ENCODE peak calls at places on chromosomes 4 and X, in five cellular contexts. W, P, O, X and I are unnamed samples. For H3K9me3 and H3K4me1, the result is how much of the 10 kb centered on the place peaks cover.

GRCh38 chrX:15299945-15300851 is 15.2 kb downstream of the ASB11 start:
- DNase-seq in W (no peak), P (no peak), O (peak), X (peak), I (no peak)

GRCh38 chr4:107564326-107564725 is 155.7 kb downstream of the PAPSS1 start:
- DNase-seq in W (no peak), P (no peak), O (peak), X (no peak), I (no peak)

GRCh38 chrX:44152867-44153266 is 179.7 kb upstream of the NDP start:
- DNase-seq in W (no peak), P (no peak), O (peak), X (no peak), I (no peak)

GRCh38 chr4:183645326-183645725 is 13.7 kb downstream of the RWDD4 start:
- DNase-seq in W (no peak), P (no peak), O (no peak), X (no peak), I (no peak)

GRCh38 chr4:21117771-21118170 is 417.5 kb downstream of the PACRGL start:
- DNase-seq in W (no peak), P (no peak), O (peak), X (no peak), I (no peak)

GRCh38 chr4:139740121-139740520 is 74.5 kb downstream of the MGST2 start:
- DNase-seq in W (peak), P (peak), O (no peak), X (no peak), I (no peak)

GRCh38 chrX:130830599-130831346 is 72.2 kb downstream of the ENOX2 start:
- DNase-seq in W (no peak), P (no peak), O (no peak), X (no peak), I (no peak)

GRCh38 chr4:6270691-6271121 is 1.1 kb downstream of the WFS1 start:
- DNase-seq in W (peak), P (peak), O (peak), X (no peak), I (no peak)

GRCh38 chrX:93594780-93595179 is 78.6 kb downstream of the NAP1L3 start:
- DNase-seq in W (no peak), P (no peak), O (no peak), X (no peak), I (no peak)

GRCh38 chrX:82541822-82542221 is 966.3 kb upstream of the POU3F4 start:
- DNase-seq in W (no peak), P (no peak), O (no peak), X (no peak), I (no peak)

GRCh38 chrX:116823677-116824076 is 360.9 kb upstream of the CT83 start:
- DNase-seq in W (no peak), P (no peak), O (no peak), X (no peak), I (no peak)

GRCh38 chrX:119410854-119411253 is 11.7 kb downstream of the SLC25A43 start:
- DNase-seq in W (no peak), P (no peak), O (no peak), X (no peak), I (no peak)

GRCh38 chr4:23476514-23477090 is 413.2 kb downstream of the PPARGC1A start:
- DNase-seq in W (no peak), P (no peak), O (no peak), X (no peak), I (no peak)

GRCh38 chr4:184012937-184013336 is 107.8 kb downstream of the STOX2 start:
- DNase-seq in W (no peak), P (no peak), O (no peak), X (no peak), I (no peak)

GRCh38 chrX:103686199-103687072 is at the start of gene MORF4L2:
- DNase-seq in W (peak), P (peak), O (peak), X (peak), I (peak)

GRCh38 chr4:25823632-25824031 is 39.2 kb downstream of the SEL1L3 start:
- DNase-seq in W (no peak), P (no peak), O (no peak), X (no peak), I (no peak)

GRCh38 chr4:87857789-87858188 is 25.0 kb downstream of the MEPE start:
- DNase-seq in W (no peak), P (no peak), O (no peak), X (no peak), I (no peak)

GRCh38 chr4:41506071-41506470 is 31.9 kb upstream of the LIMCH1 start:
- DNase-seq in W (no peak), P (no peak), O (peak), X (no peak), I (no peak)

GRCh38 chrX:139126493-139126892 is 404.0 kb upstream of the F9 start:
- DNase-seq in W (no peak), P (no peak), O (peak), X (peak), I (no peak)

GRCh38 chr4:73752424-73752823 is 12.1 kb downstream of the CXCL8 start:
- DNase-seq in W (no peak), P (no peak), O (no peak), X (no peak), I (no peak)

GRCh38 chr4:82491251-82491960 is 61.0 kb downstream of the ENOPH1 start:
- DNase-seq in W (no peak), P (no peak), O (no peak), X (no peak), I (no peak)

GRCh38 chr4:6472008-6472386 is 417 bp downstream of the PPP2R2C start:
- DNase-seq in W (no peak), P (no peak), O (no peak), X (no peak), I (no peak)

GRCh38 chrX:45745479-45745878 is 544.8 kb upstream of the DIPK2B start:
- DNase-seq in W (no peak), P (no peak), O (peak), X (no peak), I (no peak)

GRCh38 chr4:69760455-69760854 is at the start of gene SULT1B1:
- DNase-seq in W (peak), P (no peak), O (peak), X (no peak), I (peak)

GRCh38 chrX:16476009-16476408 is 173.9 kb upstream of the S100G start:
- DNase-seq in W (no peak), P (no peak), O (no peak), X (no peak), I (no peak)

DNA sequence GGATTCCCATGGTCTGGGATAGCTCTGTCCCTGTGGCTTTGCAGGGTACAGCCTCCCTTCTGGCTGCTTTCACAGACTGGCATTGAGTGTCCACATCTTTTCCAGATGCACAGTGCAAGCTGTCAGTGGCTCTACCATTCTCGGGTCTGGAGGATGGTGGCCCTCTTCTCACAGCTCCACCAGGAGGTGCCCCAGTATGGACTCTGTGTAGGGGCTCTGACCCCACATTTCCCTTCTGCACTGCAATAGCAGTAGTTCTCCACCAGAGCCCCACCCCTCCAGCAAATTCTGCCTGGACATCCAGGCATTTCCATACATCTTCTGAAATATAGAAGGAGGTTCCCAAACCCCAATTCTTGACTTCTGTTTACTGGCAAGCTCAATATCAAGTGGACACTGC is 50.2 kb upstream of the GRID2 start:
- DNase-seq in W (no peak), P (no peak), O (no peak), X (no peak), I (no peak)
- H3K9me3 ChIP-seq in W (under half), P (under half), O (under half), X (half or more), I (half or more)

DNA sequence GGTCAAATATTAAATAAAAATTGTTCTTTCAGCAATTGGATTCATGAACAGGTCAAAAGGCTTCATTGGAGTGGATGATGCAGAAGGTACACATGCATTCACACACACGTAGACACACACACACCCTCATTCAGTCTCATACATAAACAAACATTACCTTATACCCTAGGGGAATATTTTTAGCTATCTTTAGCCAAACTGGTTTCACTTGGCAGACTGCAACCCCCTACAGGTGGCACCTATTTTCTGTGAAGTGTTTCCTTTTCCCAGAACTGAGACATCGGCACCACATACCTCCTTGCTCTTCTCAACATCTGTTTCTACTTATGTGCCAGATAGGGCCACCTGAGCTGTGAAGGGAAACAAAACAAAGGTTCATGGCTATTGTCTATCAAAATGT is 18.5 kb upstream of the KDR start:
- DNase-seq in W (no peak), P (no peak), O (no peak), X (no peak), I (no peak)
- H3K27ac ChIP-seq in W (no peak), P (no peak), O (no peak), X (no peak), I (no peak)

DNA sequence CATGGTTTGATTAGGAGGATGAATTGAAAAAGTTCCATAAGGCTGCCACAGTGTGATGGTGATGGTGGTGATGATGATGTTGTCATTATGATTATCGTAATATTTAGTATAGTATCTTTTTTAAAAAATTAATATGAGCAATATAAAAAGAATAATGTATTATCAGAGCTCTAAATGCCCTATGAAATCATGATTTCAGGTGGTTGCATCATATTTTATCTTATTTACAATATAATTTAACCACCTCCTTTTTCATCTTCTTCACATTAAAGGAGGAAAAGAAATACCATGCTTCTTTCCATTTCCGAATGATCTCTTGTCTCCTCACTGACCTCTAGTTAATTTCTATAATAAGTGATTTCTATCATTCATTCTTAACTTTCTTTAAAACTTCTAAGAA is 225.9 kb downstream of the RAPGEF2 start:
- DNase-seq in W (no peak), P (no peak), O (no peak), X (no peak), I (no peak)
- H3K4me1 ChIP-seq in W (under half), P (under half), O (under half), X (under half), I (under half)

GRCh38 chr4:156729416-156729815 is 242.2 kb downstream of the PDGFC start:
- DNase-seq in W (no peak), P (no peak), O (no peak), X (no peak), I (no peak)

GRCh38 chr4:156734965-156735895 is 236.4 kb downstream of the PDGFC start:
- DNase-seq in W (no peak), P (no peak), O (peak), X (no peak), I (no peak)

GRCh38 chr4:156732634-156733033 is 239.0 kb downstream of the PDGFC start:
- DNase-seq in W (no peak), P (no peak), O (peak), X (no peak), I (no peak)

GRCh38 chr4:156738756-156739155 is 232.8 kb downstream of the PDGFC start:
- DNase-seq in W (no peak), P (no peak), O (no peak), X (no peak), I (no peak)

GRCh38 chr4:156733582-156733981 is 238.0 kb downstream of the PDGFC start:
- DNase-seq in W (no peak), P (no peak), O (no peak), X (no peak), I (no peak)
- H3K9me3 ChIP-seq in W (under half), P (under half), O (under half), X (under half), I (under half)

GRCh38 chr4:85426366-85426765 is 48.6 kb upstream of the ARHGAP24 start:
- DNase-seq in W (no peak), P (no peak), O (no peak), X (no peak), I (peak)
- H3K27ac ChIP-seq in W (no peak), P (no peak), O (no peak), X (no peak), I (peak)